ENCODE peak calls at places on chromosome 13, in four cellular contexts. W is tibial artery, L is lung, X is fibroblast of lung. P is an unnamed sample.

GRCh38 chr13:21996049-21996448 is 325.2 kb downstream of the FGF9 start:
- DNase-seq in X (no peak), W (no peak), L (no peak), P (no peak)

GRCh38 chr13:55001881-55002280 is 1973.3 kb downstream of the OLFM4 start:
- DNase-seq in X (no peak), W (no peak), L (no peak), P (no peak)

GRCh38 chr13:76837811-76838210 is 48.4 kb downstream of the KCTD12 start:
- DNase-seq in L (no peak), W (no peak), X (no peak), P (no peak)

GRCh38 chr13:40187324-40187795 is 479.1 kb downstream of the FOXO1 start:
- DNase-seq in L (no peak), W (no peak), X (no peak), P (no peak)

GRCh38 chr13:32262619-32263018 is 52.5 kb downstream of the ZAR1L start:
- DNase-seq in X (no peak), L (no peak), W (no peak), P (no peak)

GRCh38 chr13:37058801-37059135 is 720 bp downstream of the SUPT20H start:
- DNase-seq in W (no peak), X (peak; percentile 38), L (no peak), P (peak; percentile 13)

GRCh38 chr13:79447741-79448140 is 33.2 kb upstream of the NDFIP2 start:
- DNase-seq in W (no peak), L (no peak), X (no peak), P (no peak)

GRCh38 chr13:34372581-34372980 is 554.6 kb downstream of the RFC3 start:
- DNase-seq in W (no peak), X (peak; percentile 55), L (no peak), P (no peak)

GRCh38 chr13:102879793-102880499 is 34.1 kb downstream of the ERCC5 start:
- DNase-seq in L (no peak), W (no peak), X (no peak), P (no peak)

GRCh38 chr13:61128850-61129645 is 286.6 kb downstream of the PCDH20 start:
- DNase-seq in W (no peak), L (no peak), X (peak; percentile 37), P (peak; percentile 42)

GRCh38 chr13:51291341-51291740 is 48.1 kb upstream of the SERPINE3 start:
- DNase-seq in W (no peak), X (peak; percentile 70), L (no peak), P (peak; percentile 9)

DNA sequence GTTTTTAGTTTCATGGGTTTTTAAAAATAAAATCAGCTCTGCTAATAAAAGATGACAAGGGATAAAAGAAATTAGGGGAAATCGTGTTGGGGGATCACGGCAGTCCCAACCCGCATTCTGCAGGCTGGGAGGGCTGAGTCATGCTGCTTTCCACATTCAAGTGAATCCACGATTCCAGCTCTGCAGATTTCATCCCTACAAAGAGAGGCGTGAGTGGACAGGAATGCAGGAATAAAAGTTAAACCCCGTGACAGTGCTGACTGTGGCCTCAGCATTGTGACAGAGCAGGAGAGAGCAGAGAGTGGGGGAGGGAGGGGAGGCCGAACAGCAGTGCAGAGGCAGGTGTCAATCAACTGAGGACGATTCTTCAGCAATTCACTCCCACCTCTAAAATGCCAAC is 66.5 kb upstream of the RAP2A start:
- DNase-seq in W (no peak), X (peak; percentile 93), L (no peak), P (peak; percentile 42)
- H3K4me3 ChIP-seq in W (no peak overlapping the region), X (no peak overlapping the region), L (no peak overlapping the region), P (no peak overlapping the region)

GRCh38 chr13:44249439-44249838 is 124.2 kb upstream of the SERP2 start:
- DNase-seq in L (no peak), X (peak; percentile 83), W (peak; percentile 65), P (peak; percentile 34)
- H3K4me3 ChIP-seq in L (no peak overlapping the region), X (no peak overlapping the region), W (no peak overlapping the region), P (no peak overlapping the region)

GRCh38 chr13:99973786-99974185 is 2.2 kb upstream of the ZIC5 start:
- DNase-seq in L (no peak), X (no peak), W (no peak), P (no peak)

GRCh38 chr13:99976502-99977115 is 5.0 kb upstream of the ZIC2 start:
- DNase-seq in L (no peak), X (no peak), W (no peak), P (no peak)

GRCh38 chr13:99974296-99974938 is 2.9 kb upstream of the ZIC5 start:
- DNase-seq in W (no peak), X (no peak), L (no peak), P (no peak)

GRCh38 chr13:99975626-99976025 is 4.1 kb upstream of the ZIC5 start:
- DNase-seq in L (no peak), X (no peak), W (no peak), P (no peak)

GRCh38 chr13:99974939-99975561 is 3.5 kb upstream of the ZIC5 start:
- DNase-seq in L (no peak), X (no peak), W (no peak), P (no peak)
- H3K4me3 ChIP-seq in L (no peak overlapping the region), X (no peak overlapping the region), W (no peak overlapping the region), P (no peak overlapping the region)

GRCh38 chr13:111204438-111205177 is 89.5 kb downstream of the ARHGEF7 start:
- DNase-seq in X (peak; percentile 70), W (peak; percentile 75), L (peak; percentile 64), P (peak; percentile 79)
- H3K4me3 ChIP-seq in X (peak overlapping the region; percentile 1), W (peak overlapping the region; percentile 36), L (no peak overlapping the region), P (no peak overlapping the region)

DNA sequence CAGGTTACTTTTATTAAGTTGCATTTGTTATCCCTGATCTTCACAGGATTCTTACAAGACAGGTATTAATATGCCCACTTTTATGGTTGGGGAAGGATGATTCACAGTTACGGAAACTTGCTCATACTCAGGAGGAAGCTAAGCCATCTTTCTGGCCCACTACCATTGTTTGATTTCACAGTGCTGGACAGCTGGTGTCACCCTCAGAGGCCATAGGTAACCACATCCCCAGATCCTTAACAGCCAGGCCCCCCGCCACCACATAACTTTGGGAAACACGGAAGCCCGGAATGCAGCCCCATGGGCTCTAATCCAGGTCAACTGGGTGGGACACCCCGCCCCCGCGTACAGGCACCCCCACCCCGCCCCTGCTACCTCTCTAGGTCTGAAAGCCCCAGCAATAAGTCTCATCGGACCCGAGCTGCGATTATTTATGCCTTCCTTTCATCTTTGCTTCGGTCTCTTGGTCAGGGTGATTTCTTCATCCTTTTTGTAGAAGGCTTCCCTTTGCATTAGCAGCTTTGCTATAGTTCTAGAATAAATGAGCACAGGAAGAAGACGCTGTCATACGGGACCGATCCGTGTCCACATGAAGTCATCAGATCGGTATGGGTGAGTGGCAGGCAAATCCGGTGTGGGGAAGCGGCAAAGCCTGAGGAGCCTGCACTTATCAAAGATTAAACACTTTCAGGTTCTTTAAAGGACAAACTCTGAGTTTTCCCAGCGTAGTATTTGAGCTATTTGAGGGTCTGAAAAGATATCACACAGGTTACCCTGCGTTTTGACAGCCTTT is 119.5 kb downstream of the IRS2 start:
- DNase-seq in W (no peak), X (peak; percentile 52), L (no peak), P (peak; percentile 78)
- H3K4me3 ChIP-seq in W (no peak overlapping the region), X (no peak overlapping the region), L (no peak overlapping the region), P (no peak overlapping the region)

GRCh38 chr13:110417537-110417908 is 110.4 kb downstream of the COL4A2 start:
- DNase-seq in W (no peak), X (no peak), L (no peak), P (no peak)
- H3K4me3 ChIP-seq in W (peak overlapping the region; percentile 26), X (no peak overlapping the region), L (no peak overlapping the region), P (no peak overlapping the region)

DNA sequence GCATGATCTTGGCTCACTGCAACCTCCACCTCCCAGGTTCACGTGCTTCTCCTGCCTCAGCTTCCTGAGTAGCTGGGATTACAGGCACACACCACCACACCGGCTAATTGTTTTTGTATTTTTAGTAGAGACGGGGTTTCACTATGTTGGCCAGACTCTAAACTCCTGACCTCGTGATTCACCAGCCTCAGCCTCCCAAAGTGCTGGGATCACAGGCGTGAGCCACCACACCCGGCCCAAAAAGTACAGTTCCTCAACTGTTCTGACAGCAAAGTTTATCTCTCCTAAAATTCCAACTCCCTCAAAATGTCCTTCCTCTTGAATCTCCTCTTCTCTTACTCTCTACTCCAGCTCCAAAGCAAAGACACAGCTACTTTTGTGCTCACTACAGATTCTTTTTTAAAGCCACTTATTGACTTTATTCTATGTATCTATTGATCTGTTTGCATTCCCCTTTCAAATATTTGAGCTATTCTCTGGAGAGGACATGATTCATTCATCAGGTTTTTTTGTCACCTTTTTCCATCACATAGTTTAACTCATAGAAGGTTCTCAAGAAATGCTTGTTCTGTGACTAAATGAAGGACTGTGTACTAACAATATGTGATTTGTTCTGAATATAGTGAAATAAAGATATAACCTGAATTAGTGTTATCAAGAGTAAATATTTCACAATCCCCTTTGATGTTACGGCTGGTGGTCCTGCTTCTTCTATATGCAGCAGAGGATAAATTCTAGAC is 142.2 kb downstream of the TBC1D4 start:
- DNase-seq in X (no peak), L (no peak), W (no peak), P (no peak)
- H3K4me3 ChIP-seq in X (no peak overlapping the region), L (no peak overlapping the region), W (no peak overlapping the region), P (no peak overlapping the region)

GRCh38 chr13:111158136-111158805 is 43.2 kb downstream of the ARHGEF7 start:
- DNase-seq in X (peak; percentile 20), W (no peak), L (no peak), P (peak; percentile 33)
- H3K4me3 ChIP-seq in X (no peak overlapping the region), W (no peak overlapping the region), L (no peak overlapping the region), P (no peak overlapping the region)

GRCh38 chr13:27404680-27405079 is 19.7 kb upstream of the GTF3A start:
- DNase-seq in L (no peak), X (no peak), W (no peak), P (no peak)

GRCh38 chr13:27403727-27404385 is 20.6 kb upstream of the GTF3A start:
- DNase-seq in W (no peak), X (no peak), L (no peak), P (no peak)

GRCh38 chr13:27405521-27406134 is 18.8 kb upstream of the GTF3A start:
- DNase-seq in X (no peak), L (no peak), W (no peak), P (peak; percentile 58)

GRCh38 chr13:27408074-27408473 is 16.3 kb upstream of the GTF3A start:
- DNase-seq in W (no peak), X (no peak), L (no peak), P (no peak)

DNA sequence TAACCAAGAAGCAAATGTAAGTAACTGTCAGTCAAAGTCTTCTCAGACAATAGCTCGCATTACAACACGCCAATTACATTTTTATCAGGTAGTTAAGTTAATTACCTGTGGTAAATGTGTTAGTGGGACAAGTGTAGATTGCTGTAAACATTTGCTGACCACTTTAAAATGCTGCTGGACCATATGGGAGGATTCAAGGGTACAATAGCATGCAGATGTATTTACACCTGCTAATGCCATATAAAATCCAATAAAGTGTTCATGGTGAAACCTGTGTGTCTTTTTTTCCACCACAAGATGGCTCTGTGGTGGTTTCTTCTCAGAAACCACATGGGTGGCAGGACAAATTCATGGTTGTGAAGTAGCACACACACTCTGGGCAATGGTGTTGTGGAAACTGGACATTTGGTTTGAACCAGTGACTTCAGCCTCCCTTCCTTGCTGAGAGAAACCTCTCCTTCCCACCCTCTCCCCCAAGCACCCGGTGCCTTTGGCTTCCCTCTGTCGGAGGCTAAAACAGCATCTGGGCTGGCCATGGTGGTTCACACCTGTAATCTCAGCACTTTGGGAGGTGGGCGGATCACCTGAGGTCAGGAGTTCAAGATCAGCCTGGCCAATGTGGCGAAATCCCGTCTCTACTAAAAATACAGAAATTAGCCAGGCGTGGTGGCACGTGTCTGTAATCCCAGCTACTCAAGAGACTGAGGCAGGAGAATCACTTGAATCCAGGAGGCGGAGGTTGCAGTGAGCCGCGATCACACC is 18.1 kb upstream of the GTF3A start:
- DNase-seq in X (peak; percentile 43), L (no peak), W (no peak), P (peak; percentile 53)
- H3K4me3 ChIP-seq in X (no peak overlapping the region), L (no peak overlapping the region), W (no peak overlapping the region), P (no peak overlapping the region)

GRCh38 chr13:70380809-70381208 is 272.6 kb upstream of the KLHL1 start:
- DNase-seq in L (no peak), X (no peak), W (no peak), P (no peak)

GRCh38 chr13:70370924-70371323 is 262.7 kb upstream of the KLHL1 start:
- DNase-seq in L (no peak), X (no peak), W (no peak), P (no peak)

GRCh38 chr13:70375718-70376117 is 267.5 kb upstream of the KLHL1 start:
- DNase-seq in L (no peak), W (no peak), X (no peak), P (peak; percentile 58)
- H3K4me3 ChIP-seq in L (no peak overlapping the region), W (no peak overlapping the region), X (no peak overlapping the region), P (no peak overlapping the region)

P was measured in epithelial cell of esophagus.